ENCODE peak calls at places on chromosomes 2 and 18, in four cellular contexts. Z is AG09309, A is astrocyte of the spinal cord, I is body of pancreas. X is an unnamed sample.

GRCh38 chr18:34696681-34697080 is 13.4 kb upstream of the DTNA start:
- DNase-seq in A (no peak), Z (no peak), I (no peak), X (no peak)

GRCh38 chr2:127857494-127857818 is 499 bp downstream of the POLR2D start:
- DNase-seq in A (no peak), I (peak), Z (no peak), X (no peak)

GRCh38 chr2:30113617-30114293 is 33.1 kb upstream of the YPEL5 start:
- DNase-seq in Z (peak), A (peak), I (no peak), X (peak)

GRCh38 chr2:79219383-79219988 is 59.9 kb upstream of the REG3A start:
- DNase-seq in I (peak), Z (peak), A (peak), X (peak)

GRCh38 chr18:59416818-59417217 is 57.8 kb upstream of the LMAN1 start:
- DNase-seq in A (no peak), Z (no peak), I (no peak), X (no peak)

GRCh38 chr2:151886235-151886634 is 58.0 kb upstream of the ARL5A start:
- DNase-seq in I (no peak), Z (no peak), A (peak), X (no peak)

GRCh38 chr2:11073251-11073650 is 82.0 kb upstream of the SLC66A3 start:
- DNase-seq in A (peak), Z (no peak), I (peak), X (no peak)

GRCh38 chr18:40911041-40911440 is 1044.0 kb upstream of the PIK3C3 start:
- DNase-seq in I (no peak), A (no peak), Z (no peak), X (no peak)

GRCh38 chr2:43127208-43127940 is 99.0 kb downstream of the ZFP36L2 start:
- DNase-seq in A (no peak), I (peak), Z (no peak), X (no peak)

GRCh38 chr2:207337234-207338219 is 171.8 kb upstream of the KLF7 start:
- DNase-seq in Z (no peak), I (no peak), A (peak), X (no peak)

GRCh38 chr18:58432050-58432727 is 196.7 kb downstream of the ALPK2 start:
- DNase-seq in I (no peak), A (no peak), Z (no peak), X (no peak)

GRCh38 chr2:84234103-84234502 is 225.0 kb downstream of the SUCLG1 start:
- DNase-seq in A (no peak), I (no peak), Z (no peak), X (no peak)

GRCh38 chr18:67553471-67553870 is 37.0 kb upstream of the DSEL start:
- DNase-seq in I (no peak), Z (no peak), A (no peak), X (no peak)

GRCh38 chr2:179790235-179790895 is 71.0 kb downstream of the ZNF385B start:
- DNase-seq in I (no peak), Z (no peak), A (no peak), X (no peak)

GRCh38 chr2:191611614-191612013 is 66.3 kb upstream of the NABP1 start:
- DNase-seq in A (no peak), Z (no peak), I (no peak), X (no peak)

GRCh38 chr2:8652774-8653426 is 29.0 kb upstream of the ID2 start:
- DNase-seq in A (no peak), Z (no peak), I (no peak), X (no peak)

GRCh38 chr2:236499691-236500573 is 69.7 kb upstream of the ACKR3 start:
- DNase-seq in I (no peak), Z (no peak), A (peak), X (no peak)

DNA sequence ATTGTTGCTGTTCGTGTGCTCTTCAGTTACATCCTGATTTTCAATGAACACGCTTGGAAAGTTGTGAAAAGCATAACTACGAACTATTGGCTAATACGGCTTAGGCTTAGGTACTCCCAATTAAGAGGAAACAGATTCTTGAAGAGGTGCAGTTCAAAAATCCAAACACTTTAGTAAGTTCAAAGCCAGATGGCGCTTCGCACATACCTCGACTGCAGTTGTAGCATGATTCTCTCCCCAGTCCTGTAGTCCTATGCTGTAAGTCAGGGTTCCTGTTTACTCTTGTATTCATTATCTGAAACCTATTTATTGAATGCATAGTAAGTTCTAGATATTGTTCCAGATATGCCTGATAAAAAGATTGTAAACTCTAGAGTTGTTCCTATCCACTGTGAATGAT is 165.2 kb downstream of the TRIB2 start:
- DNase-seq in A (no peak), I (no peak), Z (no peak), X (no peak)
- TF ChIP-seq CTCF in A (no peak), I (no peak), Z (no peak), X (no peak)

DNA sequence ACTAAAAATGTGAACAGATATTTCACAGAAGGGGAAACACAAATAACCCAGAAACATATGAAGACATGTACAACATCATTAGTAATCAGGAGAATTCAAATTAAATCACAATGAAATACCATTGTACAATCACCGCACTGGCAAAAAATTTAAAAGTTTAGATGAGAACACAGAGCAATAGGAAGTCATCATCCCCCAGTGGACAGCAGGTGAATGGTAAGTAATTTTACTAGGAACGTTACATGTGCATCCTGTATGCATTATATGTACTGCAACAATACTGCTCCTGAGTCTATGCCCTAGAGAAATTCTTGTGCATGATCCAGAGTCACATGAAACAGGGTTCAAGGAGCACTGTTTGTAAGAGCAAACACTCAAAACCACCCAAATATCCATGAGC is 713.8 kb downstream of the NRXN1 start:
- DNase-seq in A (no peak), Z (no peak), I (no peak), X (no peak)
- TF ChIP-seq CTCF in A (no peak), Z (no peak), I (no peak), X (peak)

GRCh38 chr18:23640023-23640422 is 22.7 kb downstream of the ANKRD29 start:
- DNase-seq in I (no peak), A (no peak), Z (no peak), X (no peak)
- TF ChIP-seq CTCF in I (peak), A (peak), Z (no peak), X (no peak)

DNA sequence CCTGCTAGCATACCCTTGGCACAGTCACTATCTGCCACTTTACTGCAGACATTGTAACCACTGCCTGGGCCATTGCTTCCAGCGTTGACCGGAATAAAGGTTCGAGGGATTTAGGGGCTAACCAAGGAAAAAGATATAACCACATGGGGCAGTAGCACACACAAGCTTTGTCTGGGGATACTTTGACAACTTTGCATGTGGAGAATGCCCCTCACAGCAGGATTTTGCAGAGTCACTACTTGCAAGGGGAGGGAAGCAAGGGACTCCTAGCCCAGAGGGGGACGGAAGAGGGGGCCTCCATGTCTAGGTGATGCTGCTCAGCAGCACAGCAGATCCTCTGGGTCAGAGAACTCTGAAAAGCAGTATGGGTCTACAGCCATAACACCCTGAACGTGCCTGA is 138.7 kb downstream of the SPP2 start:
- DNase-seq in I (no peak), Z (no peak), A (no peak), X (no peak)
- TF ChIP-seq CTCF in I (no peak), Z (no peak), A (no peak), X (no peak)

GRCh38 chr18:49677762-49678398 is 116.0 kb downstream of the LIPG start:
- DNase-seq in Z (no peak), I (no peak), A (no peak), X (no peak)
- TF ChIP-seq CTCF in Z (no peak), I (no peak), A (no peak), X (no peak)

GRCh38 chr2:204544961-204545860 is at the start of gene PARD3B:
- DNase-seq in I (peak), Z (no peak), A (peak), X (no peak)
- TF ChIP-seq CTCF in I (no peak), Z (no peak), A (no peak), X (no peak)

GRCh38 chr2:23404426-23404825 is 19.4 kb downstream of the KLHL29 start:
- DNase-seq in I (no peak), Z (peak), A (peak), X (peak)
- TF ChIP-seq CTCF in I (no peak), Z (peak), A (peak), X (peak)

X was measured in astrocyte of the cerebellum.